ENCODE peak calls at places on chromosome 1, in six cellular contexts. One of them, this sample, is unnamed.
A peak's percentile ranks its signal among the peaks of the same experiment; 100 is the strongest.

GRCh38 chr1:38991638-38992449 is 768 bp downstream of the AKIRIN1 start:
- DNase-seq in esophagus muscularis mucosa: no peak
- DNase-seq in IMR-90: no peak
- DNase-seq in endothelial cell of umbilical vein: peak; percentile 38
- DNase-seq in A549: peak; percentile 31
- DNase-seq in heart left ventricle: peak; percentile 49
- DNase-seq in this sample: no peak

GRCh38 chr1:66445492-66446181 is 88.3 kb upstream of the SGIP1 start:
- DNase-seq in esophagus muscularis mucosa: no peak
- DNase-seq in IMR-90: no peak
- DNase-seq in endothelial cell of umbilical vein: peak; percentile 70
- DNase-seq in A549: no peak
- DNase-seq in heart left ventricle: peak; percentile 41
- DNase-seq in this sample: no peak

GRCh38 chr1:5389101-5389885 is 602.9 kb downstream of the NPHP4 start:
- DNase-seq in esophagus muscularis mucosa: no peak
- DNase-seq in IMR-90: no peak
- DNase-seq in endothelial cell of umbilical vein: no peak
- DNase-seq in A549: no peak
- DNase-seq in heart left ventricle: no peak
- DNase-seq in this sample: no peak

GRCh38 chr1:178689769-178690168 is 35.3 kb upstream of the RALGPS2 start:
- DNase-seq in esophagus muscularis mucosa: no peak
- DNase-seq in IMR-90: peak; percentile 52
- DNase-seq in endothelial cell of umbilical vein: no peak
- DNase-seq in A549: no peak
- DNase-seq in heart left ventricle: no peak
- DNase-seq in this sample: no peak

GRCh38 chr1:81029266-81029665 is 771.5 kb upstream of the ADGRL2 start:
- DNase-seq in esophagus muscularis mucosa: no peak
- DNase-seq in IMR-90: peak; percentile 33
- DNase-seq in endothelial cell of umbilical vein: no peak
- DNase-seq in A549: no peak
- DNase-seq in heart left ventricle: no peak
- DNase-seq in this sample: no peak

GRCh38 chr1:248823517-248824001 is 2.2 kb downstream of the SH3BP5L start:
- DNase-seq in esophagus muscularis mucosa: no peak
- DNase-seq in IMR-90: peak; percentile 88
- DNase-seq in endothelial cell of umbilical vein: no peak
- DNase-seq in A549: no peak
- DNase-seq in heart left ventricle: no peak
- DNase-seq in this sample: no peak

GRCh38 chr1:29985376-29985945 is 737.9 kb downstream of the MATN1 start:
- DNase-seq in esophagus muscularis mucosa: peak; percentile 86
- DNase-seq in IMR-90: no peak
- DNase-seq in endothelial cell of umbilical vein: no peak
- DNase-seq in A549: no peak
- DNase-seq in heart left ventricle: no peak
- DNase-seq in this sample: no peak

GRCh38 chr1:16441312-16441641 is 753 bp downstream of the NECAP2 start:
- DNase-seq in esophagus muscularis mucosa: no peak
- DNase-seq in IMR-90: no peak
- DNase-seq in endothelial cell of umbilical vein: peak; percentile 46
- DNase-seq in A549: no peak
- DNase-seq in heart left ventricle: no peak
- DNase-seq in this sample: no peak

GRCh38 chr1:234265861-234266260 is 107.4 kb upstream of the COA6 start:
- DNase-seq in esophagus muscularis mucosa: no peak
- DNase-seq in IMR-90: no peak
- DNase-seq in endothelial cell of umbilical vein: no peak
- DNase-seq in A549: no peak
- DNase-seq in heart left ventricle: no peak
- DNase-seq in this sample: no peak

GRCh38 chr1:58584082-58584895 is 7.2 kb upstream of the TACSTD2 start:
- DNase-seq in esophagus muscularis mucosa: no peak
- DNase-seq in IMR-90: peak; percentile 96
- DNase-seq in endothelial cell of umbilical vein: peak; percentile 89
- DNase-seq in A549: peak; percentile 29
- DNase-seq in heart left ventricle: no peak
- DNase-seq in this sample: no peak

GRCh38 chr1:187987236-187987776 is 1158.6 kb downstream of the PLA2G4A start:
- DNase-seq in esophagus muscularis mucosa: no peak
- DNase-seq in IMR-90: no peak
- DNase-seq in endothelial cell of umbilical vein: no peak
- DNase-seq in A549: no peak
- DNase-seq in heart left ventricle: no peak
- DNase-seq in this sample: no peak

GRCh38 chr1:241703001-241703400 is 50.9 kb downstream of the WDR64 start:
- DNase-seq in esophagus muscularis mucosa: no peak
- DNase-seq in IMR-90: no peak
- DNase-seq in endothelial cell of umbilical vein: no peak
- DNase-seq in A549: no peak
- DNase-seq in heart left ventricle: no peak
- DNase-seq in this sample: no peak

GRCh38 chr1:156677616-156678596 is 699 bp upstream of the NES start:
- DNase-seq in esophagus muscularis mucosa: no peak
- DNase-seq in IMR-90: peak; percentile 89
- DNase-seq in endothelial cell of umbilical vein: peak; percentile 83
- DNase-seq in A549: peak; percentile 72
- DNase-seq in heart left ventricle: peak; percentile 87
- DNase-seq in this sample: no peak

GRCh38 chr1:113929750-113930498 is 800 bp downstream of the HIPK1 start:
- DNase-seq in esophagus muscularis mucosa: no peak
- DNase-seq in IMR-90: peak; percentile 17
- DNase-seq in endothelial cell of umbilical vein: no peak
- DNase-seq in A549: peak; percentile 25
- DNase-seq in heart left ventricle: peak; percentile 29
- DNase-seq in this sample: no peak

GRCh38 chr1:27525296-27526271 is 35.6 kb upstream of the WASF2 start:
- DNase-seq in esophagus muscularis mucosa: no peak
- DNase-seq in IMR-90: peak; percentile 53
- DNase-seq in endothelial cell of umbilical vein: no peak
- DNase-seq in A549: no peak
- DNase-seq in heart left ventricle: peak; percentile 91
- DNase-seq in this sample: no peak

GRCh38 chr1:12015001-12015491 is 4.3 kb upstream of the MIIP start:
- DNase-seq in esophagus muscularis mucosa: no peak
- DNase-seq in IMR-90: peak; percentile 14
- DNase-seq in endothelial cell of umbilical vein: no peak
- DNase-seq in A549: no peak
- DNase-seq in heart left ventricle: no peak
- DNase-seq in this sample: no peak

GRCh38 chr1:26706315-26706714 is 10.5 kb downstream of the ARID1A start:
- DNase-seq in esophagus muscularis mucosa: no peak
- DNase-seq in IMR-90: no peak
- DNase-seq in endothelial cell of umbilical vein: no peak
- DNase-seq in A549: no peak
- DNase-seq in heart left ventricle: no peak
- DNase-seq in this sample: no peak

GRCh38 chr1:238811211-238811610 is 575.2 kb upstream of the CHRM3 start:
- DNase-seq in esophagus muscularis mucosa: no peak
- DNase-seq in IMR-90: no peak
- DNase-seq in endothelial cell of umbilical vein: no peak
- DNase-seq in A549: no peak
- DNase-seq in heart left ventricle: no peak
- DNase-seq in this sample: no peak

GRCh38 chr1:1069711-1070676 is 4.1 kb downstream of the RNF223 start:
- DNase-seq in esophagus muscularis mucosa: no peak
- DNase-seq in IMR-90: peak; percentile 29
- DNase-seq in endothelial cell of umbilical vein: no peak
- DNase-seq in A549: no peak
- DNase-seq in heart left ventricle: no peak
- DNase-seq in this sample: no peak

GRCh38 chr1:234975122-234975940 is 153.3 kb downstream of the TOMM20 start:
- DNase-seq in esophagus muscularis mucosa: no peak
- DNase-seq in IMR-90: peak; percentile 95
- DNase-seq in endothelial cell of umbilical vein: peak; percentile 93
- DNase-seq in A549: peak; percentile 82
- DNase-seq in heart left ventricle: no peak
- DNase-seq in this sample: no peak

GRCh38 chr1:205270271-205270670 is 42.5 kb downstream of the TMCC2 start:
- DNase-seq in esophagus muscularis mucosa: no peak
- DNase-seq in IMR-90: no peak
- DNase-seq in endothelial cell of umbilical vein: no peak
- DNase-seq in A549: no peak
- DNase-seq in heart left ventricle: no peak
- DNase-seq in this sample: no peak

GRCh38 chr1:2556277-2557145 is at the start of gene TNFRSF14:
- DNase-seq in esophagus muscularis mucosa: no peak
- DNase-seq in IMR-90: peak; percentile 35
- DNase-seq in endothelial cell of umbilical vein: peak; percentile 65
- DNase-seq in A549: no peak
- DNase-seq in heart left ventricle: peak; percentile 61
- DNase-seq in this sample: no peak
- H3K4me1 ChIP-seq in esophagus muscularis mucosa: peaks cover 57% of the 10 kb centered on the region
- H3K4me1 ChIP-seq in IMR-90: no peaks in the 10 kb centered on the region
- H3K4me1 ChIP-seq in endothelial cell of umbilical vein: peaks cover 23% of the 10 kb centered on the region
- H3K4me1 ChIP-seq in A549: peaks cover 6% of the 10 kb centered on the region
- H3K4me1 ChIP-seq in heart left ventricle: peaks cover 44% of the 10 kb centered on the region
- H3K4me1 ChIP-seq in this sample: peaks cover 59% of the 10 kb centered on the region

GRCh38 chr1:201016211-201016651 is 7.3 kb downstream of the KIF21B start:
- DNase-seq in esophagus muscularis mucosa: no peak
- DNase-seq in IMR-90: peak; percentile 34
- DNase-seq in endothelial cell of umbilical vein: peak; percentile 34
- DNase-seq in A549: no peak
- DNase-seq in heart left ventricle: no peak
- DNase-seq in this sample: no peak
- TF ChIP-seq CTCF in esophagus muscularis mucosa: no peak
- TF ChIP-seq CTCF in IMR-90: no peak
- TF ChIP-seq CTCF in endothelial cell of umbilical vein: no peak
- TF ChIP-seq CTCF in A549: no peak
- TF ChIP-seq CTCF in heart left ventricle: no peak
- TF ChIP-seq CTCF in this sample: no peak

GRCh38 chr1:170871868-170872267 is 63.5 kb upstream of the MROH9 start:
- DNase-seq in esophagus muscularis mucosa: no peak
- DNase-seq in IMR-90: no peak
- DNase-seq in endothelial cell of umbilical vein: no peak
- DNase-seq in A549: no peak
- DNase-seq in heart left ventricle: no peak
- DNase-seq in this sample: no peak

GRCh38 chr1:170864784-170865538 is 70.4 kb upstream of the MROH9 start:
- DNase-seq in esophagus muscularis mucosa: no peak
- DNase-seq in IMR-90: no peak
- DNase-seq in endothelial cell of umbilical vein: no peak
- DNase-seq in A549: no peak
- DNase-seq in heart left ventricle: no peak
- DNase-seq in this sample: no peak

GRCh38 chr1:170864238-170864637 is 71.1 kb upstream of the MROH9 start:
- DNase-seq in esophagus muscularis mucosa: no peak
- DNase-seq in IMR-90: peak; percentile 3
- DNase-seq in endothelial cell of umbilical vein: no peak
- DNase-seq in A549: no peak
- DNase-seq in heart left ventricle: peak; percentile 59
- DNase-seq in this sample: no peak

GRCh38 chr1:170863600-170863999 is 71.7 kb upstream of the MROH9 start:
- DNase-seq in esophagus muscularis mucosa: no peak
- DNase-seq in IMR-90: no peak
- DNase-seq in endothelial cell of umbilical vein: no peak
- DNase-seq in A549: no peak
- DNase-seq in heart left ventricle: no peak
- DNase-seq in this sample: no peak

GRCh38 chr1:170866646-170867045 is 68.7 kb upstream of the MROH9 start:
- DNase-seq in esophagus muscularis mucosa: no peak
- DNase-seq in IMR-90: no peak
- DNase-seq in endothelial cell of umbilical vein: no peak
- DNase-seq in A549: no peak
- DNase-seq in heart left ventricle: no peak
- DNase-seq in this sample: no peak
- TF ChIP-seq POLR2A in esophagus muscularis mucosa: no peak
- TF ChIP-seq POLR2A in IMR-90: no peak
- TF ChIP-seq POLR2A in endothelial cell of umbilical vein: no peak
- TF ChIP-seq POLR2A in A549: no peak
- TF ChIP-seq POLR2A in heart left ventricle: no peak
- TF ChIP-seq POLR2A in this sample: no peak

DNA sequence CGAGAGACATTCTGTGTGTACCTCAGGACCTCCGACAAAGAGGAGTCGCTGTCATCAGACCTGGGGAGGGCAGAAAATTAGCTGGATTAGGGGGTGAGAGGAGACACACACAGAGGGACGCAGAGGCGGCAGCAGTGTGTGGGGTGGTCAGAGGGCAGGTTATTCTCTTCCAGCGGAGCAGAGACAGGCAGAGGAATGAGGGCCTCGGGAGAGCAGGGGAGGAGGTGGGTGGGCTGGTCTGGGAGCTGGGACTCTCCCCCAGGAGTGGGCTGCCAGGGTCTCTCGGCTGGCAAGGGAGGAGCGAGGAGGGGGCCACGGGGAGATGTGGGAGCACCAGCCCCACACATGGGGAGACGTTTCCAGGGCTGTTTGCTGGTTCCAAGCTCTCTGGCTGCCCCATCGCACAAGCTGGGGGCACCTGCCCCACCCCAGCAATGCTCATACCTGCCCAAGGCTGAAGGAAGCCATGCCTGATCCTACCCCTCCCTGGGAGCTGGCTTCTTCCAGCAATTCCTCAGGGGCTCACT is 40.4 kb downstream of the KIF21B start:
- DNase-seq in esophagus muscularis mucosa: no peak
- DNase-seq in IMR-90: no peak
- DNase-seq in endothelial cell of umbilical vein: no peak
- DNase-seq in A549: no peak
- DNase-seq in heart left ventricle: no peak
- DNase-seq in this sample: no peak
- H3K4me1 ChIP-seq in esophagus muscularis mucosa: no peaks in the 10 kb centered on the region
- H3K4me1 ChIP-seq in IMR-90: peaks cover 2% of the 10 kb centered on the region
- H3K4me1 ChIP-seq in endothelial cell of umbilical vein: no peaks in the 10 kb centered on the region
- H3K4me1 ChIP-seq in A549: no peaks in the 10 kb centered on the region
- H3K4me1 ChIP-seq in heart left ventricle: no peaks in the 10 kb centered on the region
- H3K4me1 ChIP-seq in this sample: no peaks in the 10 kb centered on the region

GRCh38 chr1:147812799-147813198 is 52.4 kb upstream of the GJA5 start:
- DNase-seq in esophagus muscularis mucosa: no peak
- DNase-seq in IMR-90: no peak
- DNase-seq in endothelial cell of umbilical vein: no peak
- DNase-seq in A549: no peak
- DNase-seq in heart left ventricle: no peak
- DNase-seq in this sample: no peak

GRCh38 chr1:147811273-147811672 is 50.9 kb upstream of the GJA5 start:
- DNase-seq in esophagus muscularis mucosa: no peak
- DNase-seq in IMR-90: no peak
- DNase-seq in endothelial cell of umbilical vein: no peak
- DNase-seq in A549: no peak
- DNase-seq in heart left ventricle: no peak
- DNase-seq in this sample: no peak

GRCh38 chr1:147811751-147812150 is 51.3 kb upstream of the GJA5 start:
- DNase-seq in esophagus muscularis mucosa: no peak
- DNase-seq in IMR-90: no peak
- DNase-seq in endothelial cell of umbilical vein: no peak
- DNase-seq in A549: no peak
- DNase-seq in heart left ventricle: no peak
- DNase-seq in this sample: no peak

GRCh38 chr1:147820898-147821297 is 60.5 kb upstream of the GJA5 start:
- DNase-seq in esophagus muscularis mucosa: no peak
- DNase-seq in IMR-90: no peak
- DNase-seq in endothelial cell of umbilical vein: no peak
- DNase-seq in A549: no peak
- DNase-seq in heart left ventricle: no peak
- DNase-seq in this sample: no peak

DNA sequence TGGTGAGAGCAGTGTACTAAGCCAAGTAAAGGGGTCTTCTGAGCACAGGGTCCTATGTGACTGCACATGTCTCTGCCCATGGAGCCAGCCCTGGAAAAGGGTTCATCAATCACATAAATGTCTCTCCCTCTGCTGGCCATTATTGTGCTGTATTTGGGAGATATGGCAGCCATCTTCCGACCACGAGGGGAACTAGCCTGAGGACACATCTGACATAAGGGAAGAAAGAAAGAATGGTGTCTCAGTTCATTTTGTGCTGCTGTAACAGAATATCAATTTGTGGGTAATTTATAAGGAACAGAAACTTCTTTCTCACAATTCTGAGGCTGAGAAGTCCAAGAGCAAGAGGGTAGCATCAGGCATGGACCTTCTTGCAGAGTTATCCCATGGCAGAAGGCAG is 55.1 kb upstream of the GJA5 start:
- DNase-seq in esophagus muscularis mucosa: no peak
- DNase-seq in IMR-90: no peak
- DNase-seq in endothelial cell of umbilical vein: no peak
- DNase-seq in A549: no peak
- DNase-seq in heart left ventricle: no peak
- DNase-seq in this sample: no peak
- TF ChIP-seq CTCF in esophagus muscularis mucosa: no peak
- TF ChIP-seq CTCF in IMR-90: no peak
- TF ChIP-seq CTCF in endothelial cell of umbilical vein: no peak
- TF ChIP-seq CTCF in A549: no peak
- TF ChIP-seq CTCF in heart left ventricle: peak; percentile 19
- TF ChIP-seq CTCF in this sample: peak; percentile 14

This sample was measured in esophagus squamous epithelium.